ENCODE peak calls at places on chromosomes 12 and 14, in four cellular contexts. One of them, this sample, is unnamed.

GRCh38 chr12:50598321-50598862 is 93.6 kb downstream of the DIP2B start:
- DNase-seq in psoas muscle: no peak
- DNase-seq in tibial artery: no peak
- DNase-seq in fibroblast of lung: peak; percentile 45
- DNase-seq in this sample: no peak

GRCh38 chr12:59030415-59030814 is 110.1 kb upstream of the LRIG3 start:
- DNase-seq in psoas muscle: no peak
- DNase-seq in tibial artery: no peak
- DNase-seq in fibroblast of lung: no peak
- DNase-seq in this sample: no peak

GRCh38 chr14:61184117-61184516 is 97.0 kb downstream of the TMEM30B start:
- DNase-seq in psoas muscle: no peak
- DNase-seq in tibial artery: no peak
- DNase-seq in fibroblast of lung: peak; percentile 96
- DNase-seq in this sample: no peak

GRCh38 chr14:41606249-41607118 is at the start of gene LRFN5:
- DNase-seq in psoas muscle: peak; percentile 36
- DNase-seq in tibial artery: no peak
- DNase-seq in fibroblast of lung: peak; percentile 53
- DNase-seq in this sample: peak; percentile 43

GRCh38 chr12:21992823-21993222 is 51.6 kb upstream of the ABCC9 start:
- DNase-seq in psoas muscle: no peak
- DNase-seq in tibial artery: no peak
- DNase-seq in fibroblast of lung: no peak
- DNase-seq in this sample: no peak

GRCh38 chr12:9701380-9702154 is 31.3 kb downstream of the CLECL1 start:
- DNase-seq in psoas muscle: no peak
- DNase-seq in tibial artery: no peak
- DNase-seq in fibroblast of lung: no peak
- DNase-seq in this sample: no peak

GRCh38 chr14:32818576-32818975 is 120.1 kb upstream of the NPAS3 start:
- DNase-seq in psoas muscle: no peak
- DNase-seq in tibial artery: no peak
- DNase-seq in fibroblast of lung: no peak
- DNase-seq in this sample: no peak

GRCh38 chr12:46664771-46665287 is 161.0 kb downstream of the SLC38A4 start:
- DNase-seq in psoas muscle: no peak
- DNase-seq in tibial artery: no peak
- DNase-seq in fibroblast of lung: peak; percentile 92
- DNase-seq in this sample: no peak

GRCh38 chr14:75657331-75657730 is 3.3 kb downstream of the ERG28 start:
- DNase-seq in psoas muscle: no peak
- DNase-seq in tibial artery: no peak
- DNase-seq in fibroblast of lung: no peak
- DNase-seq in this sample: no peak

GRCh38 chr14:72514660-72515025 is 379.3 kb downstream of the DPF3 start:
- DNase-seq in psoas muscle: no peak
- DNase-seq in tibial artery: no peak
- DNase-seq in fibroblast of lung: no peak
- DNase-seq in this sample: no peak

GRCh38 chr14:60724080-60724618 is at the start of gene SIX4:
- DNase-seq in psoas muscle: peak; percentile 80
- DNase-seq in tibial artery: peak; percentile 67
- DNase-seq in fibroblast of lung: peak; percentile 86
- DNase-seq in this sample: peak; percentile 49

GRCh38 chr12:104097954-104098353 is 33.6 kb downstream of the HCFC2 start:
- DNase-seq in psoas muscle: no peak
- DNase-seq in tibial artery: no peak
- DNase-seq in fibroblast of lung: no peak
- DNase-seq in this sample: no peak

GRCh38 chr12:104094284-104094683 is 30.0 kb downstream of the HCFC2 start:
- DNase-seq in psoas muscle: no peak
- DNase-seq in tibial artery: no peak
- DNase-seq in fibroblast of lung: peak; percentile 32
- DNase-seq in this sample: no peak

GRCh38 chr12:104091136-104091535 is 26.8 kb downstream of the HCFC2 start:
- DNase-seq in psoas muscle: no peak
- DNase-seq in tibial artery: no peak
- DNase-seq in fibroblast of lung: no peak
- DNase-seq in this sample: no peak

GRCh38 chr12:104090685-104091084 is 26.4 kb downstream of the HCFC2 start:
- DNase-seq in psoas muscle: no peak
- DNase-seq in tibial artery: no peak
- DNase-seq in fibroblast of lung: no peak
- DNase-seq in this sample: no peak

GRCh38 chr12:104095289-104095688 is 31.0 kb downstream of the HCFC2 start:
- DNase-seq in psoas muscle: no peak
- DNase-seq in tibial artery: no peak
- DNase-seq in fibroblast of lung: no peak
- DNase-seq in this sample: no peak
- H3K36me3 ChIP-seq in psoas muscle: peaks cover 4% of the 10 kb centered on the region
- H3K36me3 ChIP-seq in tibial artery: peaks cover 83% of the 10 kb centered on the region
- H3K36me3 ChIP-seq in fibroblast of lung: peaks cover 5% of the 10 kb centered on the region
- H3K36me3 ChIP-seq in this sample: peaks cover 86% of the 10 kb centered on the region

DNA sequence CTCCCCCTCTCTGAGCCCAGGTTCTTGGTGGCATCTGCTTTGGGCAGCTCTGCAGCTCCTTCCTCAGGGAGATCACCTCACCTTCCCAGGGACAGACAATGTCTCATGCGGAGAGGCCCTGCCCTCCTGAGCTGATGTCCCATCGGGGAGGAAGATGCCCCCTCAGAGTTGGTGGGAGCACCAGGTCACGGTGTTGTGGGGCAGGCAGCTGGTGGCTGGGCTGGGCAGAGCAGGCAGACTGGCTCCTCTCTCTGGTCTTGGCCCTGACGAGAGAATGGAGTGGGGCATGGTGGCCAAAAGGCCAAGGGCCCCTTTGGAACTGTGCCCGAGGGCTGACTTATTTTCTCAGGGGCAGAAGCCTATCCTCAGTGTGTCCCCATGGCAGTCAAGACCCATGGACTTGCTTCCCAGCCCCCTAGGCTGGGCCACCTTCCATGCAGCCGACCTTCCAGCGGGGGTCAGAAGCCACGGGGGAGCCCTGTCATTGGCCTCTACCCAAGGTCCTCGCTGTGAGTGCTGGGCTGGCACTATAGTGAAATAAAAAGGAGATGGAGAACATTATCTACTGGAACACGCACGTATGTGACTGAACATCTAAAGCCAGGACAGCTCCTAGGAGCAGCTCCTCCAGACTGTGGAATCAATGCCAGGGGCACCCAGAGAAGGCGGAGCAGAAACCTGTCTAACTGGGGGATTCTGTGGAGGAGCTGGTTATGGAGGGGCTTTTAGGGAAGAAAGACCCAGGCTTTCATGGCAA is 21.9 kb downstream of the PPP2R5C start:
- DNase-seq in psoas muscle: no peak
- DNase-seq in tibial artery: no peak
- DNase-seq in fibroblast of lung: no peak
- DNase-seq in this sample: no peak
- H3K27ac ChIP-seq in psoas muscle: no peak overlapping the region
- H3K27ac ChIP-seq in tibial artery: no peak overlapping the region
- H3K27ac ChIP-seq in fibroblast of lung: no peak overlapping the region
- H3K27ac ChIP-seq in this sample: peak overlapping the region; percentile 66

GRCh38 chr12:6314776-6315175 is 4.3 kb downstream of the PLEKHG6 start:
- DNase-seq in psoas muscle: no peak
- DNase-seq in tibial artery: no peak
- DNase-seq in fibroblast of lung: no peak
- DNase-seq in this sample: no peak

GRCh38 chr12:6313326-6313940 is 3.0 kb downstream of the PLEKHG6 start:
- DNase-seq in psoas muscle: no peak
- DNase-seq in tibial artery: no peak
- DNase-seq in fibroblast of lung: no peak
- DNase-seq in this sample: no peak

GRCh38 chr12:6312529-6313325 is 2.2 kb downstream of the PLEKHG6 start:
- DNase-seq in psoas muscle: no peak
- DNase-seq in tibial artery: no peak
- DNase-seq in fibroblast of lung: no peak
- DNase-seq in this sample: no peak

GRCh38 chr12:6310771-6311610 is 509 bp downstream of the PLEKHG6 start:
- DNase-seq in psoas muscle: no peak
- DNase-seq in tibial artery: no peak
- DNase-seq in fibroblast of lung: no peak
- DNase-seq in this sample: no peak

DNA sequence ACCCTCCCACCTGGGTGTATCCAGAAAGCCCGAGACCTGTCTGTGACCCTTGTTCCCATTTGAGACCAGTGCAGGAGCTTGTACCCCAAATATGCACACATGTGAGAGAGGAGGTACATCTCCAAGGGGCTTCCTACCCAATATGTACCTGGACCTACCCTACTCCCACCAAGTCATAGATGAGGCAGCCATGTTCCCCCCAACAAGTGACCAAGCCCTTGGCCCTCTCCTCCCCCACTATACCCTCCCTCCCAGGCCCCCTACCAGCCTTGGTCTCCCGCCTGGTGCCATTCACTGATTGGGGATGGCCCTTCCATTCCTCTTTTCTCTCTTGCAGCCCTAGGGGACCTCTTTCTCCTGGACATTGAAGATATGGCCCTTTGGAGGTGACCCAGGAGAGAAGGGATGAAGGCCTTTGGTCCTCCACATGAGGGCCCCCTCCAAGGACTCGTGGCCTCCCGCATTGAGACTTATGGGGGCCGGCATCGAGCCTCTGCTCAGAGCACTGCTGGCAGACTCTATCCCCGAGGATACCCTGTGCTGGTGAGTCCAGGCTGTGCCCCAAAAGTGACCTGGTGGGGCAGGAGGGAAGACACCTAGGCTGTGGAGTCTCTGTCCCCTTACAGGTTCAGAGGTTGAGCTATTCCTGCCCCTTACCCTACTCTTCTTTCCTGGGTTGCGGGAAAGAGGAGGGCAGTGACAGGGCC is 1.5 kb downstream of the PLEKHG6 start:
- DNase-seq in psoas muscle: no peak
- DNase-seq in tibial artery: no peak
- DNase-seq in fibroblast of lung: no peak
- DNase-seq in this sample: no peak
- H3K4me3 ChIP-seq in psoas muscle: no peak overlapping the region
- H3K4me3 ChIP-seq in tibial artery: no peak overlapping the region
- H3K4me3 ChIP-seq in fibroblast of lung: no peak overlapping the region
- H3K4me3 ChIP-seq in this sample: no peak overlapping the region

GRCh38 chr12:47698055-47698454 is 7.8 kb downstream of the RPAP3 start:
- DNase-seq in psoas muscle: no peak
- DNase-seq in tibial artery: no peak
- DNase-seq in fibroblast of lung: no peak
- DNase-seq in this sample: no peak
- H3K36me3 ChIP-seq in psoas muscle: peaks cover 12% of the 10 kb centered on the region
- H3K36me3 ChIP-seq in tibial artery: peaks cover 48% of the 10 kb centered on the region
- H3K36me3 ChIP-seq in fibroblast of lung: no peaks in the 10 kb centered on the region
- H3K36me3 ChIP-seq in this sample: peaks cover 52% of the 10 kb centered on the region

DNA sequence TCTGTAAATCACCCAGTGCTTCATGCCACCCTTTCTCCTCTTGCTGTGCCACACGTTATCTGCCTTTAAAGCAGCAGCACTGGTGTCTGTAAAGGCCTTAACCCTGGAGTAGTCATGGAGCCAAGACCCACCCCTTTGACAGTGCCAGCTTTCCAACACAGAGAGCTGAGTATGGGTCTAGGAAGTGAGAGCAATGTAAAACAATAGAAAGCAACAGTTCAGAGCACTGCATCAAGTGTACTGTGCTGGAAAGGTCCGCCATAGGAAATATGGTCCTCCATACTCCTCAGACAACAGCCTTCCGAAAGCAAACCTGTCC is 139.5 kb downstream of the DAD1 start:
- DNase-seq in psoas muscle: no peak
- DNase-seq in tibial artery: no peak
- DNase-seq in fibroblast of lung: no peak
- DNase-seq in this sample: no peak
- H3K27ac ChIP-seq in psoas muscle: no peak overlapping the region
- H3K27ac ChIP-seq in tibial artery: no peak overlapping the region
- H3K27ac ChIP-seq in fibroblast of lung: no peak overlapping the region
- H3K27ac ChIP-seq in this sample: no peak overlapping the region

GRCh38 chr12:130664772-130665171 is 51.3 kb downstream of the RIMBP2 start:
- DNase-seq in psoas muscle: no peak
- DNase-seq in tibial artery: no peak
- DNase-seq in fibroblast of lung: no peak
- DNase-seq in this sample: no peak

GRCh38 chr12:130665753-130666152 is 50.3 kb downstream of the RIMBP2 start:
- DNase-seq in psoas muscle: no peak
- DNase-seq in tibial artery: no peak
- DNase-seq in fibroblast of lung: no peak
- DNase-seq in this sample: no peak

GRCh38 chr12:130667421-130667960 is 48.6 kb downstream of the RIMBP2 start:
- DNase-seq in psoas muscle: no peak
- DNase-seq in tibial artery: no peak
- DNase-seq in fibroblast of lung: no peak
- DNase-seq in this sample: no peak

GRCh38 chr12:130668286-130669204 is 47.6 kb downstream of the RIMBP2 start:
- DNase-seq in psoas muscle: no peak
- DNase-seq in tibial artery: no peak
- DNase-seq in fibroblast of lung: no peak
- DNase-seq in this sample: no peak

GRCh38 chr12:130666645-130667044 is 49.5 kb downstream of the RIMBP2 start:
- DNase-seq in psoas muscle: no peak
- DNase-seq in tibial artery: no peak
- DNase-seq in fibroblast of lung: no peak
- DNase-seq in this sample: no peak
- H3K4me3 ChIP-seq in psoas muscle: no peak overlapping the region
- H3K4me3 ChIP-seq in tibial artery: no peak overlapping the region
- H3K4me3 ChIP-seq in fibroblast of lung: no peak overlapping the region
- H3K4me3 ChIP-seq in this sample: no peak overlapping the region

GRCh38 chr12:31900271-31900670 is 58.9 kb upstream of the RESF1 start:
- DNase-seq in psoas muscle: no peak
- DNase-seq in tibial artery: no peak
- DNase-seq in fibroblast of lung: no peak
- DNase-seq in this sample: no peak

GRCh38 chr12:31897791-31898503 is 61.3 kb upstream of the RESF1 start:
- DNase-seq in psoas muscle: peak; percentile 19
- DNase-seq in tibial artery: peak; percentile 34
- DNase-seq in fibroblast of lung: peak; percentile 50
- DNase-seq in this sample: peak; percentile 40

GRCh38 chr12:31906581-31907286 is 52.5 kb upstream of the RESF1 start:
- DNase-seq in psoas muscle: no peak
- DNase-seq in tibial artery: no peak
- DNase-seq in fibroblast of lung: no peak
- DNase-seq in this sample: no peak

GRCh38 chr12:31899136-31899535 is 60.1 kb upstream of the RESF1 start:
- DNase-seq in psoas muscle: no peak
- DNase-seq in tibial artery: no peak
- DNase-seq in fibroblast of lung: no peak
- DNase-seq in this sample: no peak

GRCh38 chr12:31903025-31903424 is 56.2 kb upstream of the RESF1 start:
- DNase-seq in psoas muscle: no peak
- DNase-seq in tibial artery: no peak
- DNase-seq in fibroblast of lung: no peak
- DNase-seq in this sample: no peak
- H3K36me3 ChIP-seq in psoas muscle: no peaks in the 10 kb centered on the region
- H3K36me3 ChIP-seq in tibial artery: no peaks in the 10 kb centered on the region
- H3K36me3 ChIP-seq in fibroblast of lung: no peaks in the 10 kb centered on the region
- H3K36me3 ChIP-seq in this sample: no peaks in the 10 kb centered on the region

This sample was measured in left ventricle myocardium inferior.